ENCODE peak calls at places on chromosomes 7 and 10, in seven cellular contexts. Z, J, T, D, R, G and Y are unnamed samples.

GRCh38 chr7:133081119-133081604 is 728 bp downstream of the CHCHD3 start:
- DNase-seq in Z (peak), J (no peak), T (no peak), D (peak), R (no peak), G (no peak), Y (no peak)

GRCh38 chr10:94889123-94889522 is 49.3 kb upstream of the CYP2C9 start:
- DNase-seq in Z (no peak), J (no peak), T (no peak), D (no peak), R (no peak), G (no peak), Y (no peak)

GRCh38 chr10:62803993-62804383 is 532 bp upstream of the ADO start:
- DNase-seq in Z (no peak), J (no peak), T (peak), D (no peak), R (no peak), G (no peak), Y (no peak)

GRCh38 chr7:148912758-148913541 is 28.9 kb upstream of the EZH2 start:
- DNase-seq in Z (peak), J (no peak), T (no peak), D (no peak), R (no peak), G (peak), Y (no peak)

GRCh38 chr7:2248984-2249694 is 7.1 kb downstream of the NUDT1 start:
- DNase-seq in Z (no peak), J (peak), T (peak), D (no peak), R (peak), G (peak), Y (no peak)

GRCh38 chr7:29342761-29343160 is 148.2 kb downstream of the CHN2 start:
- DNase-seq in Z (no peak), J (no peak), T (no peak), D (no peak), R (no peak), G (no peak), Y (no peak)

GRCh38 chr10:75176736-75177135 is 33.9 kb upstream of the VDAC2 start:
- DNase-seq in Z (no peak), J (no peak), T (no peak), D (no peak), R (no peak), G (no peak), Y (no peak)

GRCh38 chr7:46682841-46683624 is 762.0 kb upstream of the IGFBP3 start:
- DNase-seq in Z (no peak), J (no peak), T (peak), D (no peak), R (no peak), G (no peak), Y (no peak)

GRCh38 chr7:90594791-90595317 is 1.3 kb upstream of the CDK14 start:
- DNase-seq in Z (no peak), J (no peak), T (peak), D (peak), R (no peak), G (no peak), Y (peak)

GRCh38 chr10:24958701-24959392 is 6.4 kb upstream of the PRTFDC1 start:
- DNase-seq in Z (no peak), J (no peak), T (peak), D (no peak), R (no peak), G (no peak), Y (no peak)

GRCh38 chr10:1247598-1248261 is 191.5 kb downstream of the WDR37 start:
- DNase-seq in Z (no peak), J (no peak), T (no peak), D (no peak), R (no peak), G (no peak), Y (no peak)

GRCh38 chr10:104347295-104348045 is 6.2 kb upstream of the CFAP58 start:
- DNase-seq in Z (peak), J (no peak), T (no peak), D (no peak), R (no peak), G (no peak), Y (no peak)

GRCh38 chr7:4261038-4261960 is 420.8 kb upstream of the FOXK1 start:
- DNase-seq in Z (no peak), J (no peak), T (no peak), D (peak), R (no peak), G (no peak), Y (no peak)

GRCh38 chr7:29565982-29566746 is 2.5 kb downstream of the PRR15 start:
- DNase-seq in Z (no peak), J (peak), T (no peak), D (no peak), R (no peak), G (no peak), Y (no peak)

GRCh38 chr7:34341331-34341730 is 316.7 kb upstream of the NPSR1 start:
- DNase-seq in Z (no peak), J (no peak), T (no peak), D (peak), R (no peak), G (no peak), Y (no peak)

GRCh38 chr10:77006836-77007511 is 630.6 kb downstream of the KCNMA1 start:
- DNase-seq in Z (no peak), J (no peak), T (peak), D (no peak), R (no peak), G (no peak), Y (peak)
- H3K27ac ChIP-seq in Z (no peak), J (no peak), T (no peak), D (no peak), R (no peak), G (no peak), Y (peak)

GRCh38 chr7:7183833-7184463 is 1.6 kb downstream of the C1GALT1 start:
- DNase-seq in Z (peak), J (no peak), T (no peak), D (no peak), R (no peak), G (no peak), Y (no peak)
- H3K27ac ChIP-seq in Z (no peak), J (peak), T (no peak), D (no peak), R (peak), G (peak), Y (peak)

DNA sequence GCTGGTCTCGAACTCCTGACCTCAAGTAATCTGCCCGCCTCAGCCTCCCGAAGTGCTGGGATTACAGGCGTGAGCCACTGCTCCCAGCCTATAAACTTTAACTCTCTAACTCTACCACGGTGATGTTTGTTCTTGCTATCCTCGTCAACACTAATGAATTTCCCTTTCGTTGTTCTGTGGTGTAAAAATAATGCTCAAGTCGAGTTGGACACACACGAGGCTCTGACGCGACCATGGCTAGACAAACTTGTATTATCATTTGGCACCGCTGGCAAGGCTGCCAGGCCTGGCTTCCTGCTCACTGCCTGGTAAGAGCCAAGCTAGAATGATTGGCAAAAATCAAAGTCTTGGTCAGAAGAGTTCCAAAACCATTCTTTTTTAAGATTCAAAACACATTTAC is 167.0 kb upstream of the KLF6 start:
- DNase-seq in Z (no peak), J (no peak), T (no peak), D (no peak), R (no peak), G (no peak), Y (no peak)
- H3K27ac ChIP-seq in Z (no peak), J (no peak), T (no peak), D (no peak), R (no peak), G (no peak), Y (no peak)

GRCh38 chr10:102801496-102801895 is 35.7 kb downstream of the CYP17A1 start:
- DNase-seq in Z (no peak), J (no peak), T (no peak), D (no peak), R (no peak), G (no peak), Y (no peak)
- H3K27ac ChIP-seq in Z (no peak), J (peak), T (no peak), D (no peak), R (peak), G (no peak), Y (no peak)

DNA sequence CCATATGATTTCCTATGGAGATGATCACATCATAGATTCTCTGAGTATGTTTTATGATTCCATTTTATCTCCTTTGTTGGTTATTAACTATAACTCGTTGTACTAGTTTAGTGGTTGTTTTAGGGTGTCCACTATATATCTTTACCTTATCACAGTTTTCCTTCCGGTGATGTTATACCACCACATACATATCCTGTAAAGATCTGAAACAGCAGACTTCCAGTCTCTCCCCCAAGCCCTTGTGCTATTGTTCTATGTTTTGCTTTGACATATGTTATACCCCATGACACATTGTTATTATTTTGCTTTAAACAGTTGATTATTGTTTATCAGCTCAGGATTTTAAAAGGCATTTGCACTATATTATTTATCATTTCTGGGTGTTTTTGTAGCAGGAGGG is 7.3 kb downstream of the IL15RA start:
- DNase-seq in Z (no peak), J (no peak), T (no peak), D (no peak), R (no peak), G (no peak), Y (no peak)
- H3K27ac ChIP-seq in Z (no peak), J (peak), T (no peak), D (no peak), R (no peak), G (no peak), Y (no peak)

GRCh38 chr7:154777908-154778307 is 225.0 kb downstream of the PAXIP1 start:
- DNase-seq in Z (no peak), J (no peak), T (no peak), D (no peak), R (no peak), G (no peak), Y (no peak)
- H3K27ac ChIP-seq in Z (no peak), J (no peak), T (no peak), D (no peak), R (no peak), G (no peak), Y (no peak)

DNA sequence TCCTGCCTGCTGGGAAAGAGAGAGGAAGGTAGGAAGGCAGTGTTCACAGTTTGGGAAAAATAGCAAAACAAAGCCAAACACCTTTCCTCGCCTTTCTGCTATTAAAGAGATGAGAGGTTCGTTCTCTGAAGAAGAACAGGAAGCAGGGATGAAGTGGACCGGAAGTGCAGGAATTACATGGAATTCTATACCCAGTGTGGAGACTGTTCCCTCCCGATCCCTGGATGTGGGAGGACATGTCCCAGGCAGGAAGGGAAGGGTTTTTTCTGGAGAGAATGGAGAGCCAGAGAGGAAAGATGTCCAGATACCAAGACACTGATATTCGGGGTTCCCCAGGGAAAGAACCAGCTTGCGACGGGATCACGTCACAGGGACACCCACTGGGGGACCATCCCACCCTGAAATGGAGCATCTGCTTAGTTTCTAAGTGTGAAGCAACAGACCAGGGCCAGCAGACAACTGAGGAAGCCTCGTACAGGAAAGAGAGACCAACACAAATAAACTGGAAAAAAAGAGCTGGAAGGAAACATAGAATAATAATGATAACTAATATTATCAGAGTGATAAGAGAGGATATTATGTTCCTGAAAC is 187.6 kb downstream of the PRPF18 start:
- DNase-seq in Z (no peak), J (no peak), T (no peak), D (no peak), R (no peak), G (no peak), Y (no peak)
- H3K27ac ChIP-seq in Z (no peak), J (no peak), T (no peak), D (no peak), R (no peak), G (no peak), Y (no peak)

GRCh38 chr10:102405632-102406031 is 10.1 kb downstream of the NFKB2 start:
- DNase-seq in Z (no peak), J (no peak), T (no peak), D (no peak), R (no peak), G (no peak), Y (no peak)
- H3K27ac ChIP-seq in Z (no peak), J (no peak), T (no peak), D (no peak), R (no peak), G (no peak), Y (no peak)